ENCODE peak calls at places on chromosomes 16 and 17, in four cellular contexts. I, W, G and Z are unnamed samples.
A peak's percentile ranks its signal among the peaks of the same experiment; 100 is the strongest.

GRCh38 chr17:68497885-68498319 is 14.3 kb upstream of the PRKAR1A start:
- DNase-seq in W (no peak), G (peak; percentile 88), I (no peak), Z (peak; percentile 19)

GRCh38 chr16:88479795-88480760 is 27.0 kb downstream of the ZFPM1 start:
- DNase-seq in W (no peak), G (no peak), I (peak; percentile 46), Z (no peak)

GRCh38 chr17:74749262-74750038 is 1.0 kb downstream of the NHERF1 start:
- DNase-seq in W (no peak), G (peak; percentile 20), I (peak; percentile 64), Z (peak; percentile 67)

GRCh38 chr17:9959377-9959981 is 54.4 kb upstream of the RCVRN start:
- DNase-seq in G (peak; percentile 25), I (peak; percentile 56), W (no peak), Z (peak; percentile 33)

GRCh38 chr16:3578121-3578520 is 918 bp upstream of the NLRC3 start:
- DNase-seq in W (no peak), I (peak; percentile 45), G (no peak), Z (peak; percentile 60)

GRCh38 chr16:22848451-22848850 is 34.5 kb downstream of the HS3ST2 start:
- DNase-seq in G (no peak), W (no peak), I (no peak), Z (no peak)

GRCh38 chr16:67199011-67199807 is at the start of gene ELMO3:
- DNase-seq in W (peak; percentile 43), G (no peak), I (no peak), Z (no peak)

GRCh38 chr17:57563968-57564367 is 181.1 kb downstream of the CCDC182 start:
- DNase-seq in W (no peak), G (no peak), I (no peak), Z (no peak)

GRCh38 chr16:57795431-57795878 is 6.8 kb downstream of the KIFC3 start:
- DNase-seq in W (no peak), G (peak; percentile 33), I (peak; percentile 24), Z (peak; percentile 41)

GRCh38 chr17:73474370-73474988 is 162.7 kb upstream of the CDC42EP4 start:
- DNase-seq in W (peak; percentile 69), I (peak; percentile 7), G (peak; percentile 99), Z (peak; percentile 6)

GRCh38 chr17:61338000-61338864 is 61.4 kb upstream of the TBX2 start:
- DNase-seq in W (no peak), G (no peak), I (no peak), Z (no peak)

GRCh38 chr17:7932949-7933348 is 943 bp downstream of the CNTROB start:
- DNase-seq in G (peak; percentile 90), I (peak; percentile 44), W (no peak), Z (peak; percentile 54)

GRCh38 chr17:48722201-48722907 is at the start of gene PRAC1:
- DNase-seq in G (no peak), W (no peak), I (no peak), Z (no peak)

GRCh38 chr17:28216528-28216927 is 102.5 kb upstream of the TMEM97 start:
- DNase-seq in I (no peak), W (no peak), G (peak; percentile 59), Z (no peak)

GRCh38 chr17:40452074-40452787 is 9.0 kb downstream of the IGFBP4 start:
- DNase-seq in I (peak; percentile 41), G (no peak), W (no peak), Z (peak; percentile 11)

GRCh38 chr16:65661451-65661850 is 539.6 kb upstream of the CDH11 start:
- DNase-seq in W (no peak), I (no peak), G (no peak), Z (no peak)

GRCh38 chr17:32361270-32361669 is 11.3 kb downstream of the ZNF207 start:
- DNase-seq in I (no peak), W (no peak), G (no peak), Z (no peak)

GRCh38 chr17:81710514-81711308 is 1.4 kb upstream of the SLC25A10 start:
- DNase-seq in I (peak; percentile 30), G (no peak), W (no peak), Z (peak; percentile 28)

GRCh38 chr17:41338961-41339485 is 11.6 kb downstream of the KRT33A start:
- DNase-seq in G (no peak), W (no peak), I (no peak), Z (peak; percentile 62)

GRCh38 chr17:65479282-65479681 is 82.2 kb downstream of the AXIN2 start:
- DNase-seq in G (no peak), I (no peak), W (no peak), Z (no peak)

GRCh38 chr16:46482895-46483294 is 138.3 kb downstream of the SHCBP1 start:
- DNase-seq in I (no peak), W (no peak), G (peak; percentile 17), Z (no peak)

GRCh38 chr17:55795098-55795497 is 44.2 kb downstream of the PCTP start:
- DNase-seq in G (no peak), I (no peak), W (no peak), Z (no peak)

GRCh38 chr17:76558210-76559095 is 18.6 kb downstream of the PRCD start:
- DNase-seq in G (peak; percentile 63), I (no peak), W (no peak), Z (peak; percentile 38)

GRCh38 chr17:38879878-38880727 is 10.2 kb downstream of the LASP1 start:
- DNase-seq in I (no peak), G (no peak), W (peak; percentile 25), Z (no peak)

GRCh38 chr16:57503366-57503765 is 17.1 kb upstream of the DOK4 start:
- DNase-seq in W (peak; percentile 45), I (no peak), G (no peak), Z (no peak)

GRCh38 chr16:74026373-74027281 is 270.0 kb upstream of the PSMD7 start:
- DNase-seq in W (no peak), G (no peak), I (no peak), Z (no peak)

GRCh38 chr17:15943971-15944719 is 785 bp upstream of the ADORA2B start:
- DNase-seq in G (no peak), W (no peak), I (no peak), Z (no peak)

GRCh38 chr17:70484050-70484449 is 314.7 kb downstream of the KCNJ2 start:
- DNase-seq in G (no peak), W (no peak), I (no peak), Z (no peak)

GRCh38 chr16:8740775-8741355 is 56.6 kb downstream of the TMEM186 start:
- DNase-seq in W (peak; percentile 40), G (no peak), I (no peak), Z (no peak)

GRCh38 chr17:34182036-34182803 is 72.9 kb upstream of the CCL2 start:
- DNase-seq in G (peak; percentile 78), I (no peak), W (no peak), Z (no peak)

GRCh38 chr17:6701719-6702118 is 11.4 kb downstream of the SLC13A5 start:
- DNase-seq in I (peak; percentile 70), G (peak; percentile 78), W (no peak), Z (peak; percentile 56)